ENCODE peak calls at places on chromosomes 6 and 20, in six cellular contexts. I is right lobe of liver, R is lung, C is AG09319, T is Peyer's patch, S is AG10803. P is an unnamed sample.

GRCh38 chr20:46433051-46433450 is 26.6 kb upstream of the ELMO2 start:
- DNase-seq in I (no peak), R (no peak), S (no peak), T (no peak), C (no peak), P (no peak)

GRCh38 chr6:138728672-138729071 is 44.9 kb upstream of the CCDC28A start:
- DNase-seq in I (no peak), S (no peak), C (no peak), T (no peak), R (no peak), P (no peak)

GRCh38 chr6:24125980-24126379 is at the start of gene NRSN1:
- DNase-seq in S (no peak), I (no peak), C (no peak), R (no peak), T (no peak), P (peak)

GRCh38 chr6:114989279-114989964 is 646.6 kb upstream of the HS3ST5 start:
- DNase-seq in C (no peak), S (no peak), T (no peak), I (no peak), R (no peak), P (no peak)

GRCh38 chr6:31717499-31718222 is 2.5 kb downstream of the LY6G6D start:
- DNase-seq in I (no peak), R (no peak), T (no peak), S (no peak), C (no peak), P (no peak)

GRCh38 chr20:23148721-23149570 is 62.8 kb upstream of the CD93 start:
- DNase-seq in I (peak), S (no peak), T (no peak), R (no peak), C (no peak), P (no peak)

GRCh38 chr20:36969478-36970186 is 18.1 kb upstream of the SAMHD1 start:
- DNase-seq in T (no peak), R (no peak), C (no peak), S (no peak), I (no peak), P (no peak)

GRCh38 chr6:89605861-89606260 is 32.7 kb downstream of the LYRM2 start:
- DNase-seq in R (no peak), I (no peak), T (no peak), S (no peak), C (no peak), P (no peak)

GRCh38 chr20:5969348-5969935 is 19.0 kb downstream of the MCM8 start:
- DNase-seq in I (no peak), C (no peak), R (no peak), T (no peak), S (no peak), P (no peak)

GRCh38 chr20:38680492-38681118 is 43.7 kb upstream of the SLC32A1 start:
- DNase-seq in S (peak), R (no peak), T (no peak), C (no peak), I (no peak), P (no peak)

GRCh38 chr6:3227363-3228045 is at the start of gene TUBB2B:
- DNase-seq in R (no peak), I (no peak), C (no peak), S (no peak), T (no peak), P (no peak)

GRCh38 chr6:111572216-111572706 is 33.4 kb downstream of the TRAF3IP2 start:
- DNase-seq in C (no peak), I (no peak), R (no peak), T (no peak), S (no peak), P (no peak)

GRCh38 chr6:132228894-132229293 is 172.4 kb downstream of the MOXD1 start:
- DNase-seq in R (no peak), S (no peak), T (no peak), C (no peak), I (no peak), P (no peak)

GRCh38 chr6:138204792-138205384 is 13.4 kb downstream of the PBOV1 start:
- DNase-seq in C (no peak), I (no peak), R (no peak), S (no peak), T (no peak), P (no peak)

GRCh38 chr20:3744806-3745685 is 12.6 kb downstream of the HSPA12B start:
- DNase-seq in S (no peak), R (peak), I (peak), T (peak), C (no peak), P (peak)

GRCh38 chr6:39508513-39508912 is 186.0 kb upstream of the KCNK16 start:
- DNase-seq in S (no peak), I (no peak), R (no peak), T (no peak), C (no peak), P (no peak)

GRCh38 chr20:60403105-60403741 is 445.0 kb downstream of the CDH26 start:
- DNase-seq in R (no peak), S (no peak), I (no peak), C (no peak), T (no peak), P (no peak)

GRCh38 chr20:57088436-57088835 is 178.0 kb downstream of the BMP7 start:
- DNase-seq in S (peak), T (no peak), C (no peak), R (no peak), I (no peak), P (no peak)

GRCh38 chr20:21118782-21119181 is 7.1 kb upstream of the KIZ start:
- DNase-seq in C (no peak), S (no peak), I (no peak), R (no peak), T (no peak), P (no peak)

GRCh38 chr20:54668271-54669053 is 193.1 kb downstream of the DOK5 start:
- DNase-seq in C (no peak), I (no peak), T (no peak), R (no peak), S (peak), P (no peak)

GRCh38 chr6:42748241-42748898 is 2.5 kb upstream of the TBCC start:
- DNase-seq in T (no peak), I (no peak), C (no peak), R (no peak), S (no peak), P (no peak)

GRCh38 chr6:35496036-35496850 is 636 bp downstream of the TEAD3 start:
- DNase-seq in S (peak), T (peak), R (peak), C (no peak), I (peak), P (peak)

GRCh38 chr20:45456632-45457031 is 12.9 kb upstream of the WFDC2 start:
- DNase-seq in C (no peak), R (peak), I (no peak), S (no peak), T (peak), P (peak)

GRCh38 chr6:39300739-39301138 is 13.5 kb downstream of the KCNK17 start:
- DNase-seq in T (no peak), S (no peak), R (no peak), C (no peak), I (no peak), P (no peak)

GRCh38 chr20:37475258-37475657 is 45.8 kb upstream of the NNAT start:
- DNase-seq in I (no peak), C (no peak), T (no peak), R (no peak), S (no peak), P (no peak)

GRCh38 chr6:150915868-150916267 is 50.4 kb downstream of the MTHFD1L start:
- DNase-seq in R (no peak), T (no peak), C (no peak), S (peak), I (no peak), P (no peak)

GRCh38 chr20:62134735-62135231 is 8.4 kb downstream of the PSMA7 start:
- DNase-seq in R (peak), S (peak), T (no peak), C (no peak), I (peak), P (no peak)

GRCh38 chr6:33205172-33206026 is 944 bp downstream of the HSD17B8 start:
- DNase-seq in R (no peak), T (no peak), C (no peak), S (peak), I (peak), P (no peak)

GRCh38 chr6:167247814-167248595 is 43.1 kb upstream of the UNC93A start:
- DNase-seq in T (no peak), S (no peak), C (no peak), R (no peak), I (no peak), P (no peak)

GRCh38 chr20:59342017-59342957 is 41.9 kb downstream of the EDN3 start:
- DNase-seq in I (no peak), R (no peak), T (no peak), S (no peak), C (no peak), P (peak)

GRCh38 chr6:83696674-83697073 is 12.2 kb downstream of the SNAP91 start:
- DNase-seq in T (no peak), C (no peak), R (no peak), I (no peak), S (no peak), P (no peak)

GRCh38 chr20:62051901-62052255 is 13.8 kb downstream of the TAF4 start:
- DNase-seq in S (no peak), I (no peak), C (no peak), R (no peak), T (no peak), P (no peak)

GRCh38 chr6:132520953-132521352 is 8.0 kb upstream of the STX7 start:
- DNase-seq in R (no peak), S (peak), I (no peak), T (no peak), C (no peak), P (no peak)

GRCh38 chr6:108561742-108562502 is 1.2 kb downstream of the FOXO3 start:
- DNase-seq in I (peak), R (peak), C (no peak), T (peak), S (no peak), P (peak)
- TF ChIP-seq CTCF in I (no peak), R (no peak), C (no peak), T (no peak), S (no peak), P (no peak)

GRCh38 chr6:28794175-28795002 is 129.4 kb downstream of the TRIM27 start:
- DNase-seq in C (no peak), R (no peak), I (no peak), S (peak), T (no peak), P (peak)
- TF ChIP-seq CTCF in C (no peak), R (no peak), I (no peak), S (peak), T (no peak), P (no peak)

GRCh38 chr6:8135276-8135675 is 32.9 kb upstream of the EEF1E1 start:
- DNase-seq in S (no peak), T (no peak), R (no peak), I (no peak), C (no peak), P (no peak)

GRCh38 chr6:8131265-8131897 is 29.0 kb upstream of the EEF1E1 start:
- DNase-seq in C (no peak), R (peak), T (no peak), S (peak), I (no peak), P (peak)

GRCh38 chr6:8132130-8132529 is 29.8 kb upstream of the EEF1E1 start:
- DNase-seq in C (no peak), S (no peak), T (no peak), I (no peak), R (no peak), P (no peak)

DNA sequence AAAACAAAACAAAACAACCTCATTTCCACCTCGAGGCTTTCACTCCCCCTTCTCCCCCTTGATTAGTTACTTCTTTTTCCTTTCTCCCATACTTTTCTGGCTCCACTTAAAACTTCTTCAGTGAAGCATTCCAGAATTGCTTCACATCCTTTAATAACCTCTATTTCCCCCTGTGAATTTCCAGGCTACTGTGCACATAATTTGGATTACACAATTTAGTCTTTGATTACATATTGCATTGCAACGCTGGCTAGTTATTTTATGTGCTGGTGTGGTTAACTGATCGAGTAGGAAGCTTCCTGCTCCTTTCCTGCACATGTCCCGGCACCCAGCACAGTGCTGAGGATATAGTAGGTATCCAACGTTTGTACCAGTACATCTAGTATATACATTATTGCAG is 28.1 kb upstream of the EEF1E1 start:
- DNase-seq in R (no peak), T (no peak), S (peak), I (no peak), C (no peak), P (no peak)
- TF ChIP-seq CTCF in R (no peak), T (no peak), S (no peak), I (no peak), C (no peak), P (no peak)

DNA sequence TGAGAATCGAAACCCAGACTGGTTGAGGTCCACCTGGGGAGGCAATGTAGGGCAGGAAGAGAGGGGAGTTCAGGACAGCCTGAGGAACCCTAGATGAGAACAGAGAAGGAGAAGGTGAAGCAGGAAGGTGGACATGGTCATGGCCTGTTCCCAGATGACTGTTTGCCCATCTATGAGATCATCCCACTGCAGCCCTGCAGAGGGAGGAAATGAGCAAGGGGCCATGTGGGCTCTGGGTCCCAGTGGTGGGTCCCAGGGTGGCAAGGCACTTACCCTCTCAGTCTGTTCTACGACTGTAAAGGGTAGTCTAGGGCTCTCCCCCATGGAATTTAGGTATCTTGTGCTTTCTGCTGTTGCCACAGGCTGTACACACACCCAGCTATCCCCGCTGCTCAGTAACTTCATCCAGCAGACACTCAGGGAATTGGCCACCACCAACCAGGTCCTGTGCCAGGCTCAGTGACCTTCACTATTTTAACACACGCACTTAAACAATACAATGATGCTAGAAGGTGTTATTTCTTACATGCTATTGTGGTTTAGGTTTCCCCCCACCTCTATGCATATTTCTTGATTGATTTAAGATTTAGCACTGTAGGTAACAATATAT is 89.8 kb downstream of the TOX2 start:
- DNase-seq in S (no peak), R (no peak), I (no peak), C (no peak), T (no peak), P (no peak)
- TF ChIP-seq CTCF in S (no peak), R (no peak), I (no peak), C (no peak), T (no peak), P (no peak)